ENCODE peak calls at places on chromosomes 11 and 22, in six cellular contexts. One of them, this sample, is unnamed.

GRCh38 chr22:22578702-22579424 is 19.8 kb upstream of the PRAME start:
- DNase-seq in lung: no peak
- DNase-seq in nephron progenitor cell: peak
- DNase-seq in HFFc6: peak
- DNase-seq in H9: no peak
- DNase-seq in fibroblast of lung: peak
- DNase-seq in this sample: no peak

GRCh38 chr11:31921066-31921465 is 109.9 kb upstream of the PAX6 start:
- DNase-seq in lung: no peak
- DNase-seq in nephron progenitor cell: no peak
- DNase-seq in HFFc6: peak
- DNase-seq in H9: no peak
- DNase-seq in fibroblast of lung: peak
- DNase-seq in this sample: no peak

GRCh38 chr11:67163006-67163405 is 43.9 kb downstream of the KDM2A start:
- DNase-seq in lung: no peak
- DNase-seq in nephron progenitor cell: no peak
- DNase-seq in HFFc6: no peak
- DNase-seq in H9: no peak
- DNase-seq in fibroblast of lung: no peak
- DNase-seq in this sample: no peak

GRCh38 chr11:121229495-121229894 is 63.1 kb upstream of the SC5D start:
- DNase-seq in lung: no peak
- DNase-seq in nephron progenitor cell: no peak
- DNase-seq in HFFc6: no peak
- DNase-seq in H9: no peak
- DNase-seq in fibroblast of lung: no peak
- DNase-seq in this sample: no peak

GRCh38 chr11:79393362-79394043 is 47.3 kb downstream of the TENM4 start:
- DNase-seq in lung: no peak
- DNase-seq in nephron progenitor cell: peak
- DNase-seq in HFFc6: peak
- DNase-seq in H9: peak
- DNase-seq in fibroblast of lung: no peak
- DNase-seq in this sample: peak

GRCh38 chr11:10518123-10518522 is 22.9 kb downstream of the RNF141 start:
- DNase-seq in lung: no peak
- DNase-seq in nephron progenitor cell: no peak
- DNase-seq in HFFc6: no peak
- DNase-seq in H9: no peak
- DNase-seq in fibroblast of lung: no peak
- DNase-seq in this sample: no peak

GRCh38 chr22:29470159-29470855 is 9.7 kb upstream of the NEFH start:
- DNase-seq in lung: peak
- DNase-seq in nephron progenitor cell: peak
- DNase-seq in HFFc6: no peak
- DNase-seq in H9: peak
- DNase-seq in fibroblast of lung: peak
- DNase-seq in this sample: peak

GRCh38 chr11:90639687-90640086 is 416.8 kb upstream of the CHORDC1 start:
- DNase-seq in lung: no peak
- DNase-seq in nephron progenitor cell: no peak
- DNase-seq in HFFc6: no peak
- DNase-seq in H9: no peak
- DNase-seq in fibroblast of lung: no peak
- DNase-seq in this sample: no peak

GRCh38 chr11:125960771-125961170 is 14.9 kb downstream of the VSIG10L2 start:
- DNase-seq in lung: no peak
- DNase-seq in nephron progenitor cell: no peak
- DNase-seq in HFFc6: no peak
- DNase-seq in H9: no peak
- DNase-seq in fibroblast of lung: no peak
- DNase-seq in this sample: no peak

GRCh38 chr11:60377737-60378136 is 595 bp upstream of the MS4A7 start:
- DNase-seq in lung: peak
- DNase-seq in nephron progenitor cell: no peak
- DNase-seq in HFFc6: no peak
- DNase-seq in H9: no peak
- DNase-seq in fibroblast of lung: no peak
- DNase-seq in this sample: no peak

GRCh38 chr22:44335903-44336803 is 23.4 kb upstream of the SHISAL1 start:
- DNase-seq in lung: no peak
- DNase-seq in nephron progenitor cell: no peak
- DNase-seq in HFFc6: no peak
- DNase-seq in H9: peak
- DNase-seq in fibroblast of lung: no peak
- DNase-seq in this sample: peak

GRCh38 chr11:111368285-111368560 is 10.9 kb downstream of the POU2AF1 start:
- DNase-seq in lung: no peak
- DNase-seq in nephron progenitor cell: no peak
- DNase-seq in HFFc6: no peak
- DNase-seq in H9: no peak
- DNase-seq in fibroblast of lung: no peak
- DNase-seq in this sample: no peak
- TF ChIP-seq CTCF in lung: no peak
- TF ChIP-seq CTCF in nephron progenitor cell: no peak
- TF ChIP-seq CTCF in HFFc6: no peak
- TF ChIP-seq CTCF in H9: no peak
- TF ChIP-seq CTCF in fibroblast of lung: no peak
- TF ChIP-seq CTCF in this sample: no peak

GRCh38 chr11:34633990-34634725 is 13.3 kb downstream of the EHF start:
- DNase-seq in lung: no peak
- DNase-seq in nephron progenitor cell: no peak
- DNase-seq in HFFc6: peak
- DNase-seq in H9: no peak
- DNase-seq in fibroblast of lung: peak
- DNase-seq in this sample: no peak
- TF ChIP-seq CTCF in lung: no peak
- TF ChIP-seq CTCF in nephron progenitor cell: no peak
- TF ChIP-seq CTCF in HFFc6: no peak
- TF ChIP-seq CTCF in H9: no peak
- TF ChIP-seq CTCF in fibroblast of lung: no peak
- TF ChIP-seq CTCF in this sample: no peak

GRCh38 chr22:19553201-19553600 is 29.0 kb upstream of the CLDN5 start:
- DNase-seq in lung: no peak
- DNase-seq in nephron progenitor cell: no peak
- DNase-seq in HFFc6: no peak
- DNase-seq in H9: no peak
- DNase-seq in fibroblast of lung: no peak
- DNase-seq in this sample: no peak

GRCh38 chr22:19559324-19559811 is 35.2 kb upstream of the CLDN5 start:
- DNase-seq in lung: no peak
- DNase-seq in nephron progenitor cell: no peak
- DNase-seq in HFFc6: no peak
- DNase-seq in H9: peak
- DNase-seq in fibroblast of lung: no peak
- DNase-seq in this sample: no peak

GRCh38 chr22:19555651-19556050 is 31.4 kb upstream of the CLDN5 start:
- DNase-seq in lung: no peak
- DNase-seq in nephron progenitor cell: no peak
- DNase-seq in HFFc6: no peak
- DNase-seq in H9: no peak
- DNase-seq in fibroblast of lung: no peak
- DNase-seq in this sample: no peak

GRCh38 chr22:19556963-19557545 is 32.8 kb upstream of the CLDN5 start:
- DNase-seq in lung: no peak
- DNase-seq in nephron progenitor cell: no peak
- DNase-seq in HFFc6: no peak
- DNase-seq in H9: no peak
- DNase-seq in fibroblast of lung: no peak
- DNase-seq in this sample: no peak

GRCh38 chr22:19554834-19555404 is 30.7 kb upstream of the CLDN5 start:
- DNase-seq in lung: no peak
- DNase-seq in nephron progenitor cell: peak
- DNase-seq in HFFc6: peak
- DNase-seq in H9: peak
- DNase-seq in fibroblast of lung: peak
- DNase-seq in this sample: peak
- TF ChIP-seq CTCF in lung: no peak
- TF ChIP-seq CTCF in nephron progenitor cell: no peak
- TF ChIP-seq CTCF in HFFc6: peak
- TF ChIP-seq CTCF in H9: peak
- TF ChIP-seq CTCF in fibroblast of lung: peak
- TF ChIP-seq CTCF in this sample: peak

DNA sequence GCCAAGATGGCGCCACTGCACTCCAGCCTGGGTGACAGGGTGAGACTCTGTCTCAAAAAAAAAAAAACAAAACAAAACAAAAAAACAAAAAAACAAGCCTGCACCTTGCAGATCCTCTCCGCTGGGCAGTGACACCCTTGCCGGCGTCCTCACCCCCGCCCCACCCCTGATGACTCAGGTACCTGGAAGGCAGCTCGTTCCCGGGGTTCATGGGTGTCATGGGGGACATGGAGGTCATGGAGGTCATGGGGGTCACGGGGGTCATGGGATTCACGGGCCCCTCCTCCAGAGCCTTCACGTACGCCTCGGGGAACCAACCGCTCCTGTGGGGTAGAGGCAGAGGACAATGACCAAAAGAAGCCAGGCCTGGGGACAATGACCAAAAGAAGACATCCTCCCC is 3.0 kb upstream of the SLC16A8 start:
- DNase-seq in lung: no peak
- DNase-seq in nephron progenitor cell: no peak
- DNase-seq in HFFc6: no peak
- DNase-seq in H9: no peak
- DNase-seq in fibroblast of lung: no peak
- DNase-seq in this sample: no peak
- TF ChIP-seq CTCF in lung: no peak
- TF ChIP-seq CTCF in nephron progenitor cell: no peak
- TF ChIP-seq CTCF in HFFc6: no peak
- TF ChIP-seq CTCF in H9: no peak
- TF ChIP-seq CTCF in fibroblast of lung: no peak
- TF ChIP-seq CTCF in this sample: no peak